ENCODE peak calls at places on chromosomes 11 and 22, in nine cellular contexts. D is psoas muscle, C is GM23338, R is astrocyte, U is A549, E is fibroblast of mammary gland, K is SK-N-SH, O is lung, Z is DND-41. M is an unnamed sample.

GRCh38 chr11:64086263-64086938 is 50.7 kb downstream of the FLRT1 start:
- DNase-seq in K (no peak), C (no peak), U (no peak), E (peak), D (peak), Z (no peak), R (no peak), O (no peak), M (no peak)

GRCh38 chr11:72813740-72814138 is 472 bp upstream of the ATG16L2 start:
- DNase-seq in C (peak), E (peak), Z (peak), U (peak), R (no peak), K (peak), D (peak), O (peak), M (peak)

GRCh38 chr11:134956461-134957209 is 544.6 kb upstream of the B3GAT1 start:
- DNase-seq in O (no peak), D (no peak), R (no peak), C (no peak), Z (no peak), U (no peak), K (no peak), E (no peak), M (no peak)

GRCh38 chr22:23670378-23671295 is 20.2 kb upstream of the RGL4 start:
- DNase-seq in K (no peak), R (no peak), D (no peak), E (no peak), C (no peak), O (no peak), Z (no peak), U (no peak), M (no peak)

GRCh38 chr11:36509265-36509664 is 807 bp downstream of the TRAF6 start:
- DNase-seq in C (peak), D (no peak), O (no peak), E (peak), R (peak), U (no peak), Z (no peak), K (peak), M (peak)

GRCh38 chr11:68309621-68310185 is 2.7 kb upstream of the LRP5 start:
- DNase-seq in U (no peak), R (no peak), C (no peak), E (no peak), K (no peak), O (no peak), Z (no peak), D (no peak), M (no peak)

GRCh38 chr11:46917109-46918086 is 952 bp downstream of the LRP4 start:
- DNase-seq in Z (no peak), U (peak), O (no peak), K (peak), E (no peak), D (no peak), R (no peak), C (peak), M (no peak)

GRCh38 chr22:39098026-39098425 is 982 bp downstream of the APOBEC3H start:
- DNase-seq in K (no peak), Z (no peak), O (no peak), E (no peak), U (no peak), D (peak), R (no peak), C (peak), M (no peak)

GRCh38 chr11:116651098-116651756 is 121.6 kb downstream of the BUD13 start:
- DNase-seq in R (no peak), Z (no peak), D (no peak), K (no peak), E (no peak), O (no peak), U (no peak), C (no peak), M (no peak)
- TF ChIP-seq CTCF in R (no peak), Z (no peak), D (no peak), K (no peak), E (no peak), O (no peak), U (no peak), C (no peak), M (no peak)

DNA sequence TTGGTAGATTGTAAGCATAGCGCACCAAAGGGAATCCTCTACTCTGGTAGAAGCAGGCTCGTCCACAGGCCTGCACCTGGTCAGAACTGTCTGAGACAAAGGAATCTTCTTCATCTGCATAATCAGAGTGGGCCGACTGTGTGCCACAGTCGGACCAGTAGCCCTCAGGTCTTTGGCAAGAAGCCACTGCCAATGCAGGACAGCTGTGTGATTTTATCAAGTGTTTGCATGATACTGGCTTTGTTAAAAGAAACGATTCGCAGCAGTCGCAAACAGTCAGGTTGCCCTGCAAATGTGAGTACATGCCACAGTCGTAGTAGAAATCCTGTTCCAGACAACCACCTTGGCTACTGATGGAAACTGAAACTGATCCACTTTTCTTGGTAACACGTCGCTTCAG is 4.9 kb upstream of the CCDC34 start:
- DNase-seq in Z (no peak), C (no peak), O (no peak), K (peak), D (no peak), R (no peak), U (no peak), E (no peak), M (no peak)
- TF ChIP-seq CTCF in Z (no peak), C (no peak), O (no peak), K (no peak), D (no peak), R (no peak), U (no peak), E (no peak), M (no peak)

GRCh38 chr22:48663297-48663696 is 1164.4 kb downstream of the BRD1 start:
- DNase-seq in E (peak), Z (no peak), O (no peak), D (peak), K (no peak), U (no peak), R (no peak), C (peak), M (no peak)
- TF ChIP-seq CTCF in E (peak), Z (peak), O (no peak), D (peak), K (peak), U (no peak), R (peak), C (peak), M (peak)

DNA sequence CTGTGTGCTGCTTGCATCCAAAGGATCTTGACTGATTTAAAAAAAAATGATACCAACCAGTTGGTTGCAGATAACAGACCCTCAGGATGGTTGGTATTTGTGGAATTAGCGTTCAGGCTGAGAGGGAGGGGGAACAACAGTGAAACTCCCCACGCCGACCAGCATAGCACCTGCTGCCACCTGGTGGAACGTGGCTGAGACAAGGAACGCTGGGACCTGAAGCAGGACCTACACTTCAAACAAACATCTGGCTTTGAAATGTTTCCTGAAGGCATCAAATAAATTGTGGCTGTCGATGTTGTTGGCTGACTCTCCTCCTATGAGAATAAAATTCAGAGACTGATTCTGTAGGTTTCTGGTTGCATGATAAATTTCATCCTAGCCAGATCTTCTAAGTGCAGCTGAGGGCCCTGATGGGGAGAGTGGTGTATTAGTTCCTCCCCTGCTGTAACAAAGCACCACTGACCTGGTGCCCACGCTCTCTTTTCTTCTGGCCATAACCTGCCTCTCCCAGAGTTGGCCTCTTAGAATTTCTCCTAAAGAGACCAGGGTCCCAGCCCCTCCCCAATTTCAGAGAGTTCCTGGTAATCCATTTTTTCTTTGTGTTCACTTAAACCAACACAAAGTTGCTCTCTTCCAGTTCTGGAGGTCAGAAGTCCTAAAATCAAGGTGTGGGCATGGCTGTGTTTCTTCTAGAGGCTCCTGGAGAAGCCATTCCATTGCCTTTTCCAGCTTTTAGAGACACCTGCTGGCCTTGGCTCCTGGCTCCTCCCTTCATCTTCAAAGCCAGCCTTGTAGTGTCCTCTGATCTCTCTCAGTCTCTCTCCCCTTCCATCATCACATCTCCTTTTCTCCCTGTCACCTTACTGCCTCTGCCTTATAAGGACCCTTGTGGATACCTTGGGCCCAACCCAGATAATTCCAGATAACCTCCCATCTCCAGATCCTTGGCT is 17.3 kb downstream of the APOL2 start:
- DNase-seq in D (peak), E (peak), C (peak), O (peak), Z (peak), U (peak), R (peak), K (peak), M (no peak)
- TF ChIP-seq CTCF in D (peak), E (peak), C (peak), O (peak), Z (peak), U (peak), R (peak), K (peak), M (peak)

DNA sequence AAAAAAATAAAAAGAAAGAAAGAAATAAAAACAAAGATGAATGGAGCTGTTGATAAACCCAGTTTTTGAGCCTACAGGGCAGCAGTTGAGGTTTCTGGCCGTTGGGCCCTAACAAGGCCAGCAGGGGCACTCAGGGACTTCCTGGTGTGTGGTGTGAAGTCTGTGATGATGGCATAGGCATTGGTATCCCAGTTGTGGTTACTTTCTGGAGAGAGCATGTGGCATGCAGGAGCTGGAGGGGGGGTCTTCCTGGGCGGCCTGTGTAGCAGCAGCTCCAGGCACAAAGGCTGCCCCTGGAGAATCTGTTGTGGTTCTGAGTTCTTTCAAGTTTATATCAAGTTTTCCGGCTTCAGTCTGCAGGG is 2.0 kb upstream of the TXNRD2 start:
- DNase-seq in C (peak), Z (peak), R (peak), O (no peak), K (peak), E (peak), D (no peak), U (peak), M (peak)
- TF ChIP-seq CTCF in C (no peak), Z (peak), R (peak), O (no peak), K (peak), E (peak), D (peak), U (no peak), M (peak)

DNA sequence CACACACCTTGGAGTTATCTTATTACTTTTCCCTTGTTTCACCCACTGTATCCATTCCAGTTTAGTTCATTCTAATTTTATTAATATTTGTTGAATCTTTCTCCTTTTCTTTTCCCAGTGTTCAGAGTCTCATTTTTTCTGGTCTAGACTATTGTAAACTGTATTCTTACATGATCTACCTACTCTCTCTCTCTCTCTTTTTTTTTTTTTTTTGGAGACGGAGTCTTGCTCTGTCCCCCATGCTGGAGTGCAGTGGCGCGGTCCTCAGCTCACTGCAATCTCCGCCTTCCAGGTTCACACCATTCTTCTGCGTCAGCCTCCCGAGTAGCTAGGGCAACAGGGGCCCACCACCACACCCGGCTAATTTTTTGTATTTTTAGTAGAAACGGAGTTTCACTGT is 2.1 kb downstream of the ANKRD42 start:
- DNase-seq in E (no peak), Z (no peak), O (no peak), K (no peak), C (no peak), D (no peak), R (no peak), U (no peak), M (no peak)
- TF ChIP-seq CTCF in E (no peak), Z (no peak), O (no peak), K (no peak), C (no peak), D (no peak), R (no peak), U (no peak), M (no peak)

M was measured in HFFc6.